ENCODE peak calls at places on chromosome 17, in nine cellular contexts. R, T, O, H, F, M, K, L and Y are unnamed samples.

GRCh38 chr17:2146132-2146871 is 91.4 kb downstream of the HIC1 start:
- DNase-seq in H (no peak), R (no peak), M (no peak), T (no peak), O (no peak), L (no peak), K (no peak), F (no peak), Y (no peak)

GRCh38 chr17:79404136-79404911 is 206.5 kb downstream of the RBFOX3 start:
- DNase-seq in R (no peak), M (no peak), H (no peak), F (peak; percentile 74), O (no peak), K (no peak), L (no peak), T (no peak), Y (no peak)

GRCh38 chr17:19753661-19754463 is 5.8 kb upstream of the ALDH3A1 start:
- DNase-seq in L (peak; percentile 30), T (no peak), H (peak; percentile 61), K (peak; percentile 44), R (peak; percentile 67), F (no peak), O (no peak), M (peak; percentile 63), Y (peak; percentile 52)

GRCh38 chr17:57902800-57903759 is 52.1 kb downstream of the CUEDC1 start:
- DNase-seq in F (peak; percentile 72), L (no peak), H (peak; percentile 94), R (peak; percentile 87), M (peak; percentile 87), T (peak; percentile 87), K (peak; percentile 87), O (no peak), Y (peak; percentile 84)

GRCh38 chr17:6603746-6604325 is 36.7 kb downstream of the KIAA0753 start:
- DNase-seq in K (no peak), T (no peak), L (no peak), R (no peak), O (no peak), M (no peak), F (no peak), H (no peak), Y (no peak)

GRCh38 chr17:44362479-44362963 is 1.1 kb downstream of the FAM171A2 start:
- DNase-seq in H (no peak), R (no peak), L (no peak), T (no peak), M (no peak), F (no peak), K (peak; percentile 12), O (no peak), Y (no peak)

GRCh38 chr17:83080641-83081560 is 1.5 kb downstream of the METRNL start:
- DNase-seq in R (peak; percentile 77), K (no peak), L (no peak), F (peak; percentile 94), H (no peak), O (no peak), M (peak; percentile 53), T (no peak), Y (no peak)

GRCh38 chr17:48439473-48439872 is 9.5 kb upstream of the SKAP1 start:
- DNase-seq in H (no peak), R (no peak), M (no peak), O (no peak), K (no peak), T (no peak), F (no peak), L (no peak), Y (no peak)

GRCh38 chr17:74646231-74646630 is 22.7 kb upstream of the CD300E start:
- DNase-seq in K (no peak), L (no peak), H (no peak), M (no peak), O (no peak), F (no peak), R (no peak), T (no peak), Y (no peak)

DNA sequence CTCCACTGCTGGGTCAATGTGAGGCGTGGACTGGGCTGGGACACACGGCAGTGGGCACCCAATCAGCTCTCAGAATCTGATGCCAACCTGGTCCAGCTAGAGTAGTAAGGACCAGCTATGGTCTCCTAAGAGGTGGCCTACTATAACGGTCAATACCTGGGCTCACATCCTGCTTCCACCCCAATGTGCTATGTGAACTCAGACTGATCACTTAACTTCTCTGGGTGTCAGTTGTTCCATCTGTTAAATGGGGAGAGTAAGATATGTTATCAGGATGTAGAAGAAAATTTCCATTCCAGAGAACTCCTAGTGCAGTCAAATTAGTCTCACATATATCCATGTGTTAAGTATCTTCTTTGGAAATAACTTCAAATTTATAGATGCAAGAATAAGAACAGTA is 14.2 kb downstream of the FAM117A start:
- DNase-seq in M (no peak), H (no peak), R (no peak), O (no peak), F (no peak), K (no peak), T (no peak), L (no peak), Y (no peak)
- H3K4me1 ChIP-seq in M (no peaks in the 10 kb centered on the region), H (peaks cover 11% of the 10 kb centered on the region), R (no peaks in the 10 kb centered on the region), O (no peaks in the 10 kb centered on the region), F (peaks cover 19% of the 10 kb centered on the region), K (peaks cover 10% of the 10 kb centered on the region), T (peaks cover 64% of the 10 kb centered on the region), L (peaks cover 14% of the 10 kb centered on the region), Y (no peaks in the 10 kb centered on the region)

DNA sequence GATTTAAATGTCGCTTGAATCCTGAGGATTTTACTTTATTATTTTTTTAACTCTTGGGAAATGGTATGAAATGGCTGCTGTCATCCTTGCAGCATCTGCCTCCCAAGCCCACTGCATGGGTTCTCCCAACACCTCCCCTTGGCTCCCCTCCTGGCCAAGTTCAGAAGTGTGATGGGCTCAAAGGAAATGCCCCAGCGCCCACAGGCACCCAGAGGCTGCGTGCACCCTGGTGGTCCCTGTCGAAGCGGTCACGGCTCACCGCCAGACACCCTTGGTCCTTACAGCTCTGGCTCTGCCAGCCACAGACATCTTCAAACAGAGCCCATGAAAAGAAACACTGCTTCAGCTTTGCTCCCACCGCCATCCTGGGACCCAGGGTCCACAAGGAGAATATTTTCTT is 334.7 kb downstream of the SOX9 start:
- DNase-seq in T (no peak), H (no peak), L (peak; percentile 32), O (no peak), M (no peak), K (no peak), F (peak; percentile 39), R (no peak), Y (no peak)
- H3K4me1 ChIP-seq in T (no peaks in the 10 kb centered on the region), H (no peaks in the 10 kb centered on the region), L (no peaks in the 10 kb centered on the region), O (no peaks in the 10 kb centered on the region), M (peaks cover 13% of the 10 kb centered on the region), K (no peaks in the 10 kb centered on the region), F (no peaks in the 10 kb centered on the region), R (peaks cover 3% of the 10 kb centered on the region), Y (peaks cover 26% of the 10 kb centered on the region)

GRCh38 chr17:46733837-46734516 is 84.5 kb downstream of the WNT3 start:
- DNase-seq in T (no peak), H (no peak), F (no peak), O (no peak), L (no peak), K (no peak), M (no peak), R (no peak), Y (no peak)

GRCh38 chr17:46739982-46740381 is 78.5 kb downstream of the WNT3 start:
- DNase-seq in R (no peak), K (no peak), L (no peak), M (no peak), O (no peak), F (no peak), H (no peak), T (no peak), Y (no peak)

GRCh38 chr17:46736100-46736499 is 82.4 kb downstream of the WNT3 start:
- DNase-seq in T (no peak), O (no peak), R (peak; percentile 80), K (no peak), L (no peak), H (no peak), F (no peak), M (no peak), Y (no peak)

GRCh38 chr17:46738544-46738943 is 79.9 kb downstream of the WNT3 start:
- DNase-seq in R (no peak), M (no peak), H (no peak), L (no peak), O (no peak), F (no peak), T (no peak), K (no peak), Y (no peak)

DNA sequence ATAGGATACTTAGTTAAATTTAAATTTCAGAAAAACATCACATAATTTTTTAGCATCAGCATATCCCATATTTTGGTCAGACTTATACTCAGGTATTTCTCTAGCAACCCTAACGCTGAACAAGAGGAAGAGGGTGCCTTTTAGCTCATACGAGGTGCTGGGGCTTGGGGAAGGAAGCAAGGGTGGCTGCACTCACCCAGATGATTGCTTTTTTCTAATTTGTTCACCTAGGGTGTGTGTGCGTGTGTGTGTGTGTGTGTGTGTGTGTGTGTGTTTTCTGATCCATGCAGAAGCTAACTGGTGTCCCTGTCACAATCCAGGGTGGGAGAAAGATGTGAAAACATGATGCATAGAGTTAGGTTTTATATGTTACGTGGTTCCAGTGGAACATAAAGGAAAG is 81.2 kb downstream of the WNT3 start:
- DNase-seq in K (no peak), R (peak; percentile 66), L (no peak), O (no peak), M (no peak), T (no peak), F (no peak), H (no peak), Y (no peak)
- H3K4me1 ChIP-seq in K (no peaks in the 10 kb centered on the region), R (no peaks in the 10 kb centered on the region), L (peaks cover 19% of the 10 kb centered on the region), O (peaks cover 5% of the 10 kb centered on the region), M (no peaks in the 10 kb centered on the region), T (peaks cover 5% of the 10 kb centered on the region), F (no peaks in the 10 kb centered on the region), H (peaks cover 3% of the 10 kb centered on the region), Y (peaks cover 23% of the 10 kb centered on the region)

GRCh38 chr17:3963214-3964201 is 729 bp downstream of the ATP2A3 start:
- DNase-seq in F (peak; percentile 87), R (peak; percentile 95), M (peak; percentile 64), O (no peak), H (no peak), L (no peak), K (no peak), T (no peak), Y (peak; percentile 49)

GRCh38 chr17:3959921-3960601 is 4.2 kb downstream of the ATP2A3 start:
- DNase-seq in L (no peak), R (no peak), M (no peak), F (no peak), T (no peak), H (no peak), K (no peak), O (no peak), Y (no peak)

GRCh38 chr17:3962217-3963069 is 1.8 kb downstream of the ATP2A3 start:
- DNase-seq in T (no peak), O (no peak), H (no peak), M (no peak), L (no peak), F (no peak), K (no peak), R (no peak), Y (no peak)

GRCh38 chr17:3960764-3961163 is 3.5 kb downstream of the ATP2A3 start:
- DNase-seq in H (no peak), F (no peak), L (no peak), O (no peak), M (peak; percentile 67), R (peak; percentile 73), K (no peak), T (no peak), Y (no peak)

DNA sequence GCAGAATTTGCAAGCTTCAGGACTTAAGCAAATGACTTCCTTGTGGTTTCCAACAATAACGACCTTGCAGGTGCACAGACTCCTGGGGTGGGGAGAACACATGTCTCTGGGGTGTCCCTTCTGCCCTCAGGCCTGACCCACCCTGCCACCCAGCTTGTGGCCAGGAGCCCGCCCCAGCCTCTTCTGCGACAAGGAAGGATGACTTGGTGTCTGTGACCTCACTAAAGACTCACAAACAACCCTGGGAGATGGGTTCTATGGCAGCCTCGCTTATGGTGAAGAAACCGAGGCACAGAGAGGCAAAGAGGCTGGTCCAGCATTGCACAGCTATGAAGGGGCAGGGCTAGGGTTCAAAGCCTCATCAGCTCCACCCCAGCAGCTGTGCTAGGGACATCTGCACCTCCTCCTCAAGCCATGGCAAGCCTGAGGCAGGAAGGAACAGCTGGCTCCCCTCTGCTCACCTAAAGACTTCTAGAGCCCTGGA is 2.6 kb downstream of the ATP2A3 start:
- DNase-seq in O (no peak), K (no peak), T (no peak), H (no peak), F (no peak), L (no peak), R (peak; percentile 92), M (peak; percentile 74), Y (no peak)
- H3K4me1 ChIP-seq in O (peaks cover 25% of the 10 kb centered on the region), K (peaks cover 30% of the 10 kb centered on the region), T (peaks cover 51% of the 10 kb centered on the region), H (peaks cover 40% of the 10 kb centered on the region), F (peaks cover 70% of the 10 kb centered on the region), L (no peaks in the 10 kb centered on the region), R (peaks cover 2% of the 10 kb centered on the region), M (peaks cover 39% of the 10 kb centered on the region), Y (peaks cover 6% of the 10 kb centered on the region)